ENCODE peak calls at places on chromosomes 13 and 19, in ten cellular contexts. One of them, this sample, is unnamed.

GRCh38 chr19:33905473-33905936 is 108.8 kb downstream of the KCTD15 start:
- DNase-seq in right lobe of liver: no peak
- DNase-seq in AG10803: no peak
- DNase-seq in mesendoderm: peak; percentile 84
- DNase-seq in CD8-positive, alpha-beta T cell: no peak
- DNase-seq in T-helper 2 cell treated with Interferon-gamma antibody and Interleukin-4, amounts not matched to agents 5 μg/mL and 100 μg/mL, for 36 hours: no peak
- DNase-seq in NCI-H2029: no peak
- DNase-seq in anterior cingulate cortex: no peak
- DNase-seq in H9: peak; percentile 60
- DNase-seq in fibroblast of the aortic adventitia: no peak
- DNase-seq in this sample: peak; percentile 71

GRCh38 chr19:45613926-45614725 is 12.1 kb upstream of the GPR4 start:
- DNase-seq in right lobe of liver: no peak
- DNase-seq in AG10803: peak; percentile 88
- DNase-seq in mesendoderm: no peak
- DNase-seq in CD8-positive, alpha-beta T cell: no peak
- DNase-seq in T-helper 2 cell treated with Interferon-gamma antibody and Interleukin-4, amounts not matched to agents 5 μg/mL and 100 μg/mL, for 36 hours: peak; percentile 71
- DNase-seq in NCI-H2029: peak; percentile 44
- DNase-seq in anterior cingulate cortex: no peak
- DNase-seq in H9: no peak
- DNase-seq in fibroblast of the aortic adventitia: peak; percentile 87
- DNase-seq in this sample: no peak

GRCh38 chr19:3106509-3107141 is 12.5 kb downstream of the GNA11 start:
- DNase-seq in right lobe of liver: no peak
- DNase-seq in AG10803: no peak
- DNase-seq in mesendoderm: no peak
- DNase-seq in CD8-positive, alpha-beta T cell: no peak
- DNase-seq in T-helper 2 cell treated with Interferon-gamma antibody and Interleukin-4, amounts not matched to agents 5 μg/mL and 100 μg/mL, for 36 hours: no peak
- DNase-seq in NCI-H2029: no peak
- DNase-seq in anterior cingulate cortex: no peak
- DNase-seq in H9: no peak
- DNase-seq in fibroblast of the aortic adventitia: no peak
- DNase-seq in this sample: no peak

GRCh38 chr19:32877323-32877912 is 7.9 kb upstream of the SLC7A9 start:
- DNase-seq in right lobe of liver: no peak
- DNase-seq in AG10803: no peak
- DNase-seq in mesendoderm: no peak
- DNase-seq in CD8-positive, alpha-beta T cell: no peak
- DNase-seq in T-helper 2 cell treated with Interferon-gamma antibody and Interleukin-4, amounts not matched to agents 5 μg/mL and 100 μg/mL, for 36 hours: no peak
- DNase-seq in NCI-H2029: no peak
- DNase-seq in anterior cingulate cortex: no peak
- DNase-seq in H9: no peak
- DNase-seq in fibroblast of the aortic adventitia: no peak
- DNase-seq in this sample: no peak

GRCh38 chr13:101417043-101417406 is 717 bp upstream of the NALCN start:
- DNase-seq in right lobe of liver: no peak
- DNase-seq in AG10803: no peak
- DNase-seq in mesendoderm: peak; percentile 2
- DNase-seq in CD8-positive, alpha-beta T cell: no peak
- DNase-seq in T-helper 2 cell treated with Interferon-gamma antibody and Interleukin-4, amounts not matched to agents 5 μg/mL and 100 μg/mL, for 36 hours: no peak
- DNase-seq in NCI-H2029: no peak
- DNase-seq in anterior cingulate cortex: no peak
- DNase-seq in H9: no peak
- DNase-seq in fibroblast of the aortic adventitia: peak; percentile 67
- DNase-seq in this sample: no peak

GRCh38 chr13:40377783-40378182 is 288.7 kb downstream of the FOXO1 start:
- DNase-seq in right lobe of liver: no peak
- DNase-seq in AG10803: peak; percentile 22
- DNase-seq in mesendoderm: no peak
- DNase-seq in CD8-positive, alpha-beta T cell: no peak
- DNase-seq in T-helper 2 cell treated with Interferon-gamma antibody and Interleukin-4, amounts not matched to agents 5 μg/mL and 100 μg/mL, for 36 hours: no peak
- DNase-seq in NCI-H2029: no peak
- DNase-seq in anterior cingulate cortex: no peak
- DNase-seq in H9: no peak
- DNase-seq in fibroblast of the aortic adventitia: peak; percentile 20
- DNase-seq in this sample: no peak

GRCh38 chr13:110065780-110066179 is 241.2 kb downstream of the COL4A1 start:
- DNase-seq in right lobe of liver: no peak
- DNase-seq in AG10803: no peak
- DNase-seq in mesendoderm: no peak
- DNase-seq in CD8-positive, alpha-beta T cell: no peak
- DNase-seq in T-helper 2 cell treated with Interferon-gamma antibody and Interleukin-4, amounts not matched to agents 5 μg/mL and 100 μg/mL, for 36 hours: no peak
- DNase-seq in NCI-H2029: no peak
- DNase-seq in anterior cingulate cortex: no peak
- DNase-seq in H9: no peak
- DNase-seq in fibroblast of the aortic adventitia: no peak
- DNase-seq in this sample: no peak

GRCh38 chr19:2982983-2983350 is 5.6 kb downstream of the TLE6 start:
- DNase-seq in right lobe of liver: peak; percentile 70
- DNase-seq in AG10803: peak; percentile 98
- DNase-seq in mesendoderm: no peak
- DNase-seq in CD8-positive, alpha-beta T cell: no peak
- DNase-seq in T-helper 2 cell treated with Interferon-gamma antibody and Interleukin-4, amounts not matched to agents 5 μg/mL and 100 μg/mL, for 36 hours: no peak
- DNase-seq in NCI-H2029: peak; percentile 80
- DNase-seq in anterior cingulate cortex: peak; percentile 75
- DNase-seq in H9: no peak
- DNase-seq in fibroblast of the aortic adventitia: peak; percentile 96
- DNase-seq in this sample: no peak

GRCh38 chr13:77896977-77897376 is 21.7 kb downstream of the EDNRB start:
- DNase-seq in right lobe of liver: no peak
- DNase-seq in AG10803: peak; percentile 17
- DNase-seq in mesendoderm: no peak
- DNase-seq in CD8-positive, alpha-beta T cell: no peak
- DNase-seq in T-helper 2 cell treated with Interferon-gamma antibody and Interleukin-4, amounts not matched to agents 5 μg/mL and 100 μg/mL, for 36 hours: no peak
- DNase-seq in NCI-H2029: no peak
- DNase-seq in anterior cingulate cortex: no peak
- DNase-seq in H9: no peak
- DNase-seq in fibroblast of the aortic adventitia: peak; percentile 51
- DNase-seq in this sample: no peak

GRCh38 chr19:49812452-49812996 is 568 bp downstream of the FUZ start:
- DNase-seq in right lobe of liver: no peak
- DNase-seq in AG10803: no peak
- DNase-seq in mesendoderm: no peak
- DNase-seq in CD8-positive, alpha-beta T cell: no peak
- DNase-seq in T-helper 2 cell treated with Interferon-gamma antibody and Interleukin-4, amounts not matched to agents 5 μg/mL and 100 μg/mL, for 36 hours: no peak
- DNase-seq in NCI-H2029: no peak
- DNase-seq in anterior cingulate cortex: no peak
- DNase-seq in H9: no peak
- DNase-seq in fibroblast of the aortic adventitia: no peak
- DNase-seq in this sample: no peak

GRCh38 chr19:2867025-2867991 is at the start of gene ZNF556:
- DNase-seq in right lobe of liver: no peak
- DNase-seq in AG10803: peak; percentile 91
- DNase-seq in mesendoderm: no peak
- DNase-seq in CD8-positive, alpha-beta T cell: no peak
- DNase-seq in T-helper 2 cell treated with Interferon-gamma antibody and Interleukin-4, amounts not matched to agents 5 μg/mL and 100 μg/mL, for 36 hours: no peak
- DNase-seq in NCI-H2029: peak; percentile 100
- DNase-seq in anterior cingulate cortex: no peak
- DNase-seq in H9: no peak
- DNase-seq in fibroblast of the aortic adventitia: no peak
- DNase-seq in this sample: peak; percentile 46

GRCh38 chr19:35409191-35409590 is 38.3 kb downstream of the GPR42 start:
- DNase-seq in right lobe of liver: no peak
- DNase-seq in AG10803: no peak
- DNase-seq in mesendoderm: no peak
- DNase-seq in CD8-positive, alpha-beta T cell: no peak
- DNase-seq in T-helper 2 cell treated with Interferon-gamma antibody and Interleukin-4, amounts not matched to agents 5 μg/mL and 100 μg/mL, for 36 hours: no peak
- DNase-seq in NCI-H2029: no peak
- DNase-seq in anterior cingulate cortex: no peak
- DNase-seq in H9: no peak
- DNase-seq in fibroblast of the aortic adventitia: no peak
- DNase-seq in this sample: no peak

GRCh38 chr19:2113436-2114211 is 16.9 kb downstream of the IZUMO4 start:
- DNase-seq in right lobe of liver: no peak
- DNase-seq in AG10803: peak; percentile 26
- DNase-seq in mesendoderm: no peak
- DNase-seq in CD8-positive, alpha-beta T cell: no peak
- DNase-seq in T-helper 2 cell treated with Interferon-gamma antibody and Interleukin-4, amounts not matched to agents 5 μg/mL and 100 μg/mL, for 36 hours: no peak
- DNase-seq in NCI-H2029: no peak
- DNase-seq in anterior cingulate cortex: no peak
- DNase-seq in H9: no peak
- DNase-seq in fibroblast of the aortic adventitia: peak; percentile 31
- DNase-seq in this sample: peak; percentile 75

GRCh38 chr13:110298566-110299321 is 8.2 kb downstream of the COL4A1 start:
- DNase-seq in right lobe of liver: no peak
- DNase-seq in AG10803: no peak
- DNase-seq in mesendoderm: peak; percentile 72
- DNase-seq in CD8-positive, alpha-beta T cell: no peak
- DNase-seq in T-helper 2 cell treated with Interferon-gamma antibody and Interleukin-4, amounts not matched to agents 5 μg/mL and 100 μg/mL, for 36 hours: peak; percentile 46
- DNase-seq in NCI-H2029: no peak
- DNase-seq in anterior cingulate cortex: no peak
- DNase-seq in H9: peak; percentile 60
- DNase-seq in fibroblast of the aortic adventitia: no peak
- DNase-seq in this sample: no peak

GRCh38 chr13:105471683-105472082 is 1063.8 kb downstream of the EFNB2 start:
- DNase-seq in right lobe of liver: no peak
- DNase-seq in AG10803: peak; percentile 15
- DNase-seq in mesendoderm: no peak
- DNase-seq in CD8-positive, alpha-beta T cell: no peak
- DNase-seq in T-helper 2 cell treated with Interferon-gamma antibody and Interleukin-4, amounts not matched to agents 5 μg/mL and 100 μg/mL, for 36 hours: no peak
- DNase-seq in NCI-H2029: no peak
- DNase-seq in anterior cingulate cortex: no peak
- DNase-seq in H9: no peak
- DNase-seq in fibroblast of the aortic adventitia: peak; percentile 40
- DNase-seq in this sample: no peak

GRCh38 chr13:24668955-24669354 is 11.3 kb upstream of the ATP12A start:
- DNase-seq in right lobe of liver: no peak
- DNase-seq in AG10803: no peak
- DNase-seq in mesendoderm: no peak
- DNase-seq in CD8-positive, alpha-beta T cell: no peak
- DNase-seq in T-helper 2 cell treated with Interferon-gamma antibody and Interleukin-4, amounts not matched to agents 5 μg/mL and 100 μg/mL, for 36 hours: no peak
- DNase-seq in NCI-H2029: no peak
- DNase-seq in anterior cingulate cortex: no peak
- DNase-seq in H9: no peak
- DNase-seq in fibroblast of the aortic adventitia: no peak
- DNase-seq in this sample: no peak

GRCh38 chr19:29770653-29771052 is 41.1 kb upstream of the CCNE1 start:
- DNase-seq in right lobe of liver: no peak
- DNase-seq in AG10803: no peak
- DNase-seq in mesendoderm: no peak
- DNase-seq in CD8-positive, alpha-beta T cell: no peak
- DNase-seq in T-helper 2 cell treated with Interferon-gamma antibody and Interleukin-4, amounts not matched to agents 5 μg/mL and 100 μg/mL, for 36 hours: no peak
- DNase-seq in NCI-H2029: no peak
- DNase-seq in anterior cingulate cortex: no peak
- DNase-seq in H9: no peak
- DNase-seq in fibroblast of the aortic adventitia: no peak
- DNase-seq in this sample: no peak

GRCh38 chr19:16688084-16688483 is 27.1 kb downstream of the TMEM38A start:
- DNase-seq in right lobe of liver: no peak
- DNase-seq in AG10803: no peak
- DNase-seq in mesendoderm: no peak
- DNase-seq in CD8-positive, alpha-beta T cell: no peak
- DNase-seq in T-helper 2 cell treated with Interferon-gamma antibody and Interleukin-4, amounts not matched to agents 5 μg/mL and 100 μg/mL, for 36 hours: no peak
- DNase-seq in NCI-H2029: no peak
- DNase-seq in anterior cingulate cortex: no peak
- DNase-seq in H9: no peak
- DNase-seq in fibroblast of the aortic adventitia: no peak
- DNase-seq in this sample: no peak

GRCh38 chr13:102948006-102948405 is 102.2 kb downstream of the ERCC5 start:
- DNase-seq in right lobe of liver: no peak
- DNase-seq in AG10803: no peak
- DNase-seq in mesendoderm: no peak
- DNase-seq in CD8-positive, alpha-beta T cell: no peak
- DNase-seq in T-helper 2 cell treated with Interferon-gamma antibody and Interleukin-4, amounts not matched to agents 5 μg/mL and 100 μg/mL, for 36 hours: no peak
- DNase-seq in NCI-H2029: no peak
- DNase-seq in anterior cingulate cortex: peak; percentile 30
- DNase-seq in H9: no peak
- DNase-seq in fibroblast of the aortic adventitia: peak; percentile 2
- DNase-seq in this sample: no peak